ENCODE peak calls at places on chromosomes 11 and 22, in seven cellular contexts. Q is AG09309, F is ovary, T is psoas muscle, M is right atrium auricular region, W is heart right ventricle, C is tibial nerve. L is an unnamed sample.

GRCh38 chr22:29654420-29654819 is 51.0 kb downstream of the NF2 start:
- DNase-seq in Q (no peak), F (no peak), T (no peak), M (no peak), W (no peak), C (no peak), L (no peak)

GRCh38 chr11:95095858-95096587 is 6.4 kb downstream of the ENDOD1 start:
- DNase-seq in Q (no peak), F (no peak), T (no peak), M (no peak), W (no peak), C (no peak), L (no peak)

GRCh38 chr11:38582151-38582550 is 1984.1 kb upstream of the RAG2 start:
- DNase-seq in Q (no peak), F (no peak), T (no peak), M (no peak), W (no peak), C (no peak), L (no peak)

GRCh38 chr11:88494857-88495256 is 157.3 kb upstream of the CTSC start:
- DNase-seq in Q (no peak), F (no peak), T (no peak), M (no peak), W (no peak), C (no peak), L (no peak)

GRCh38 chr11:48040830-48041444 is 60.6 kb downstream of the PTPRJ start:
- DNase-seq in Q (no peak), F (no peak), T (no peak), M (no peak), W (no peak), C (no peak), L (no peak)

GRCh38 chr11:26847459-26847858 is 125.6 kb upstream of the SLC5A12 start:
- DNase-seq in Q (no peak), F (no peak), T (peak), M (peak), W (no peak), C (peak), L (no peak)

GRCh38 chr11:9577032-9577431 is 3.6 kb downstream of the WEE1 start:
- DNase-seq in Q (no peak), F (no peak), T (no peak), M (no peak), W (no peak), C (no peak), L (no peak)

GRCh38 chr11:86703992-86704391 is 31.6 kb upstream of the ME3 start:
- DNase-seq in Q (no peak), F (no peak), T (no peak), M (no peak), W (no peak), C (no peak), L (no peak)

GRCh38 chr11:6402561-6402981 is 12.3 kb downstream of the SMPD1 start:
- DNase-seq in Q (no peak), F (no peak), T (no peak), M (no peak), W (no peak), C (no peak), L (no peak)

GRCh38 chr11:91513734-91514133 is 710.9 kb upstream of the FAT3 start:
- DNase-seq in Q (no peak), F (no peak), T (no peak), M (no peak), W (no peak), C (no peak), L (no peak)

GRCh38 chr11:57566035-57566504 is 1.4 kb downstream of the UBE2L6 start:
- DNase-seq in Q (peak), F (peak), T (no peak), M (peak), W (peak), C (peak), L (no peak)

GRCh38 chr11:73344191-73344607 is 32.0 kb upstream of the RELT start:
- DNase-seq in Q (no peak), F (no peak), T (no peak), M (no peak), W (peak), C (no peak), L (no peak)

GRCh38 chr11:8814209-8814922 is 96.6 kb upstream of the AKIP1 start:
- DNase-seq in Q (no peak), F (no peak), T (no peak), M (no peak), W (no peak), C (no peak), L (no peak)

DNA sequence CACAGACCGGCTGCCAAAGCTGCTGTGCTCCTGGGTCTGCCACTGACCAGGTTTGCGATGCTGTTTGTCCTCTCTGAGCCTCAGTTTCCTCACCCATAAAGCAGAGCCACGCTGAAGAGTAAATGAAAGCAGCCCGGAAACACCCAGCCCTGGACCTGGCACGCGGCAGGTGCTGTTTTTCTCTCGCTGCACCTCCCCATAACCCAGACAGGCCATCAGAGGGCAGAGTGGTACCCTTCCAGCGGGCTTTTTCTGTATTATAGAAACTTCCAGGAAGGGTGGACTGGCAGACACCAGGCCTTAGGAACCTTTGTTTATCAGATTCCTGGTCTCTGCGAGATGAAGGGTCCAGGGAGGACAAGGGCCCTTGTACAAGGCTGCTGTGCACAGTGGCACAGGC is 17.9 kb upstream of the FGF19 start:
- DNase-seq in Q (no peak), F (no peak), T (no peak), M (no peak), W (no peak), C (no peak), L (no peak)
- TF ChIP-seq CTCF in Q (peak), F (no peak), T (no peak), M (no peak), W (peak), C (no peak), L (peak)

DNA sequence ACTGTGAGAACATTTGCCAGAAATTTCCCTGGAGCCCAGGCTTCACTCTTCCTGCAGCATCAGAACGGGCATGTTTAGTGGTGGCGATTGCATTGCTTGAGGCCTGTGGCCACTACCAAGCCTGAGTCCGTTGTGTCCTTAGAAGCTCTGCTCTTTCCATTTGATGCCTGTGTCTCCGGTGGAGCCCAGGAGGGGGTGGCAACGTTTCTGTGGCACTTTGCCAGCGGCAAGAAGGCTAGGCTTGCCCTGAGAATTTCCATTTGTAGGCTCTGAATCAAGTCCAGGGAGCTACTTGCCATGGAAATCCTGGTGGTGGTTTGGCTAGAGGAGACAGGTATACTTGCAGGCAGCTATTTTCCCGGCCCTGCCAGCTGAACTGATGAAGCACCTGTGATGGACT is 47.1 kb downstream of the ADAMTS8 start:
- DNase-seq in Q (no peak), F (no peak), T (no peak), M (no peak), W (no peak), C (no peak), L (no peak)
- TF ChIP-seq CTCF in Q (no peak), F (no peak), T (no peak), M (no peak), W (no peak), C (no peak), L (no peak)

GRCh38 chr11:69446108-69446507 is 35.4 kb upstream of the LINC01488 start:
- DNase-seq in Q (peak), F (no peak), T (no peak), M (no peak), W (no peak), C (no peak), L (no peak)

GRCh38 chr11:69445131-69445470 is 36.4 kb upstream of the LINC01488 start:
- DNase-seq in Q (no peak), F (no peak), T (no peak), M (no peak), W (no peak), C (no peak), L (no peak)

GRCh38 chr11:69443138-69443967 is 38.1 kb upstream of the LINC01488 start:
- DNase-seq in Q (peak), F (peak), T (peak), M (peak), W (peak), C (peak), L (peak)

GRCh38 chr11:69443968-69444364 is 37.5 kb upstream of the LINC01488 start:
- DNase-seq in Q (no peak), F (no peak), T (no peak), M (peak), W (peak), C (no peak), L (no peak)

GRCh38 chr11:69444381-69445130 is 36.9 kb upstream of the LINC01488 start:
- DNase-seq in Q (peak), F (no peak), T (peak), M (peak), W (peak), C (peak), L (peak)
- TF ChIP-seq CTCF in Q (peak), F (no peak), T (peak), M (no peak), W (peak), C (no peak), L (peak)

DNA sequence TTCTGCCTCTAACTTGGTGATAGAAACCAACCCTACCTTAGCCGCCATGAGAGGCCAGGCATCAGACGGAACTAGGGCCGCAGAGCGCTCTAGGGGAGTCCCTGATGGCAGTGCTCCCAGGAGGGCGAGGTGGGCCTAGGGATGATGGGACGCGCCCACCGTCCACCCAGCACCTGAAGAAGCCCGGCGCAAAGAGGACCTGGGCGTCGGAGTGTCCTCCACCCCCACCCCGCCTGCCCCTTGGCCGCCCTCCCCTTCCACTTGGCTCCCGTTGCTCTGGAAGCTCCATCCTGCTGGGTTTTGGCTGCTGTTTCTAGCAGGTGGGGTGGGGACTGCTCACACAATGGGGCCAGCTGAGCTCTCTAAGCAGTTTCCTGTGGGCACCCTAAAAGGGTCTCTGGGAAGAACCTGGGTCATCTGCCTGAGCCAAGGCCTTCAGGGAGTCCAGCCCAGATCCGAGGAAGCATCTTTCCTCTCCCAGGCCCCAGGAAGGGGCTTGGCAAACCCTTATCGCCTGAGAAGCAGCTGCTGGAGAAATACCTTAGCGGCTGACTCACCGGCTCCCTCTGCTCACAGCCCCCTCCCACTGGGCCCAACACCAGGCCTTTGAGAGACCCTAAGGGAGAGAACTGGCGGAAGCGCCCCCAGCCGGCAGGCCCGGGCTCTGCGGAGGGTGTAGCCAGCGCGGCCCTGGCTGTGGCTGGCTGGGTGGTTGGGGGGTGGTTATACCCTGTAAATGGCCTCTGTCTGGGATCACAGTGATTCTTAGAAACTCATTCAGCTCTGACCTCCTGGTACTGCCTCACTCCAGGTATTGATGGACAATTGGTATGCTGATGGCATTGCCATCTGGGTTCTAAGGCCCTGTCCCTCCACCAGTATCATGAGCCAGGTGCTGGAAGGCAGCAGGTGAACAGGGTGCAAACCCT is 19.3 kb downstream of the CREB3L1 start:
- DNase-seq in Q (peak), F (peak), T (peak), M (no peak), W (peak), C (no peak), L (peak)
- TF ChIP-seq CTCF in Q (peak), F (peak), T (peak), M (peak), W (peak), C (peak), L (peak)

DNA sequence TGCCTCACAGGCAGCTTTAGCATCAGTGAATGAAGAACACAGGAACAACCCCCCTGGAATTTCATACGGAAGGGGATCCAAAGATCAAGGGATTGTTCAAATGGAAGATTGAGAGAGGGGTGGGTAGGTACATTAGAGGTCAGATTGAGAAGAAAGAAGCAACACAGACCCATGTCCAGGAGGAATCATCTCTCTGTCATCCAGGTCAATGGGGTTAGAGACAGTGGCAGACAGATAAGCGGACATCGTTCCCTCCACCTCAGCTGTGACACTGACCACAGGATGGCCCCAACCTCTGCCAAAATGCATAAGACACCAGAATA is 1.9 kb upstream of the NPAS4 start:
- DNase-seq in Q (no peak), F (no peak), T (no peak), M (no peak), W (no peak), C (no peak), L (no peak)
- TF ChIP-seq CTCF in Q (no peak), F (no peak), T (no peak), M (no peak), W (no peak), C (no peak), L (no peak)

DNA sequence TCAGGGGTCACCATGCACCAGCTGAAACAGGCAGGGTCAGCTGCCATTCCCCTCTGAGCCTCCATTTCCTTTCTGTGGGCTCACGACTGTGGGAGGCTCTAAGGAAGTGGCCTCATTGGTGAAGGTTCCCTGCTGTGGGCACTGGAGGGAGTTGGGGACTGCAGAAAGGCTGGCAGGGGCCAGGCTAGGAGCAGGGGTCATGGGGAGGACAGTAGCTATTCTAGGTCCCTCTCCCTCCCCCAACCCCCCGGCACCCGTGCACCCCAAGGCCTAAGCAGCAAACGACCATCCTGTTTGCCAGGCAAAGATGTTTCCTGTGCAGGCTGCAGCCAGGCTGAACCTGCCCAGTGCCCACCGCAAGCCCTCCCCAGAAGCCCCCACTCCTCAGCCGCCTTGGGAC is 189.5 kb downstream of the MN1 start:
- DNase-seq in Q (no peak), F (no peak), T (no peak), M (no peak), W (no peak), C (no peak), L (no peak)
- TF ChIP-seq CTCF in Q (no peak), F (no peak), T (no peak), M (no peak), W (no peak), C (no peak), L (no peak)

GRCh38 chr11:44566952-44567875 is 1.8 kb downstream of the CD82 start:
- DNase-seq in Q (no peak), F (no peak), T (no peak), M (no peak), W (no peak), C (no peak), L (no peak)
- TF ChIP-seq CTCF in Q (peak), F (no peak), T (no peak), M (no peak), W (no peak), C (no peak), L (no peak)

GRCh38 chr11:128886401-128887119 is 4.6 kb upstream of the KCNJ5 start:
- DNase-seq in Q (no peak), F (no peak), T (no peak), M (no peak), W (no peak), C (no peak), L (no peak)
- TF ChIP-seq CTCF in Q (no peak), F (no peak), T (no peak), M (no peak), W (peak), C (no peak), L (peak)

L was measured in HFF-Myc.